ENCODE peak calls at places on chromosomes 3 and 15, in nine cellular contexts. S is stomach, J is transverse colon, H is Panc1, X is sigmoid colon, A is SK-N-SH, V is upper lobe of left lung, G is breast epithelium, F is K562. C is an unnamed sample.
A peak's percentile ranks its signal among the peaks of the same experiment; 100 is the strongest.

GRCh38 chr3:186049001-186049400 is 59.9 kb downstream of the ETV5 start:
- DNase-seq in G (no peak), S (no peak), H (no peak), J (no peak), X (no peak), F (no peak), V (no peak), A (no peak), C (no peak)

GRCh38 chr15:80160570-80161156 is 7.9 kb downstream of the FAH start:
- DNase-seq in F (peak; percentile 91), H (no peak), A (no peak), X (peak; percentile 78), G (peak; percentile 72), S (no peak), V (peak; percentile 94), J (peak; percentile 50), C (no peak)

GRCh38 chr3:136187868-136188267 is 8.3 kb downstream of the MSL2 start:
- DNase-seq in S (no peak), X (no peak), J (no peak), H (no peak), G (no peak), F (no peak), A (no peak), V (no peak), C (no peak)

GRCh38 chr15:77023576-77024272 is 28.8 kb downstream of the PSTPIP1 start:
- DNase-seq in H (no peak), J (no peak), X (no peak), G (no peak), F (no peak), A (no peak), S (no peak), V (no peak), C (no peak)

GRCh38 chr3:107369791-107370190 is 7.4 kb upstream of the CCDC54 start:
- DNase-seq in H (no peak), G (no peak), A (no peak), X (no peak), S (no peak), F (no peak), V (no peak), J (no peak), C (no peak)

GRCh38 chr3:29128004-29128403 is 152.9 kb upstream of the RBMS3 start:
- DNase-seq in F (no peak), A (peak; percentile 7), G (no peak), H (no peak), S (no peak), X (no peak), J (no peak), V (no peak), C (no peak)

GRCh38 chr3:140078343-140078742 is 143.4 kb downstream of the CLSTN2 start:
- DNase-seq in V (no peak), H (no peak), A (no peak), G (no peak), F (no peak), S (no peak), X (no peak), J (no peak), C (no peak)

GRCh38 chr3:21237638-21238037 is 513.4 kb downstream of the ZNF385D start:
- DNase-seq in S (no peak), F (no peak), J (no peak), X (no peak), H (no peak), G (no peak), A (no peak), V (no peak), C (no peak)

GRCh38 chr15:60391722-60392340 is 6.0 kb downstream of the ANXA2 start:
- DNase-seq in H (no peak), X (no peak), J (peak; percentile 21), F (no peak), A (no peak), S (no peak), G (no peak), V (no peak), C (no peak)

GRCh38 chr15:60390231-60390630 is 7.6 kb downstream of the ANXA2 start:
- DNase-seq in G (no peak), X (no peak), J (no peak), S (no peak), V (no peak), F (no peak), A (no peak), H (no peak), C (no peak)

GRCh38 chr15:60387321-60387720 is 10.5 kb downstream of the ANXA2 start:
- DNase-seq in A (no peak), X (no peak), V (no peak), S (no peak), J (no peak), H (no peak), G (no peak), F (no peak), C (no peak)

GRCh38 chr15:60390931-60391501 is 6.8 kb downstream of the ANXA2 start:
- DNase-seq in F (peak; percentile 51), H (no peak), S (peak; percentile 42), G (peak; percentile 54), A (no peak), X (peak; percentile 82), V (peak; percentile 53), J (peak; percentile 70), C (no peak)

DNA sequence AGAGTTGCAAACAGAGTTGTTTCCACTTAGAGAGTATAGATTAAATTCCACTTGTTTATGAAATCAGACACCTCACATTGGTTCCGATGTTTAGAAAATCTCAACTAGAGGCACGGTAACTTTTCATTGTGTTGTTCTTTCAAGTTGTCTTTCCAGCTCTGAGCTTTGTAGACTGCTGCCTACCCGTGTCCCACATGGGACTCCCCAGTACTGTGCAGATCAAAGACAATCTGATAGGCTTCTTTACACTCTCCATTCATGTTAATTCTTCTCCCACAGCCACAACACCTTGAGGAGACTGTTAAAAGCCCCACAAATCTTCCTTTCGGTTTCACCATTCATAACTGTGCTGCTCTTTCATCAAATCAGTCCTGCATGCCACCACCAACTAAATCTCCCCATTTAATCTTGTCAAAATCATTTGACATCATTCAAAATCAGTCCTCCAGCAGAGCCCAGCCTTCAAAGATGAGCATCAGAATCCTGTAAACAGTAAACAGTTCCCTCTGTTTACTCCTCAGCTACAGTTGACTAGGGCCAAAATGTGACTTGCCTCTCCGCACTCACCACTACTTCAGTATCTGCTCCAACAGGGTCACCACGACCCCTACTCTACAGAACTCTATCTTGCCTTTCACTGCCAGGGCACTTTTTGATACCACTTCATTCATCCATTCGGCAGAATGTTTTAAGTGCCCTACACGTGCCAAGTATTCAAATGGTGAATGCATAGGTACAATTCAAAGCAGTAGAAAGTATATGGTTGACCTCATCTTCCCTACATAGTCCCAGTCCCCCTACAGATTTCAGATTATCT is 8.3 kb downstream of the ANXA2 start:
- DNase-seq in G (no peak), V (no peak), A (no peak), X (no peak), F (no peak), H (no peak), J (no peak), S (no peak), C (no peak)
- TF ChIP-seq POLR2AphosphoS5 in G (no peak), V (no peak), A (no peak), X (no peak), F (no peak), H (peak; percentile 74), J (no peak), S (no peak), C (no peak)

DNA sequence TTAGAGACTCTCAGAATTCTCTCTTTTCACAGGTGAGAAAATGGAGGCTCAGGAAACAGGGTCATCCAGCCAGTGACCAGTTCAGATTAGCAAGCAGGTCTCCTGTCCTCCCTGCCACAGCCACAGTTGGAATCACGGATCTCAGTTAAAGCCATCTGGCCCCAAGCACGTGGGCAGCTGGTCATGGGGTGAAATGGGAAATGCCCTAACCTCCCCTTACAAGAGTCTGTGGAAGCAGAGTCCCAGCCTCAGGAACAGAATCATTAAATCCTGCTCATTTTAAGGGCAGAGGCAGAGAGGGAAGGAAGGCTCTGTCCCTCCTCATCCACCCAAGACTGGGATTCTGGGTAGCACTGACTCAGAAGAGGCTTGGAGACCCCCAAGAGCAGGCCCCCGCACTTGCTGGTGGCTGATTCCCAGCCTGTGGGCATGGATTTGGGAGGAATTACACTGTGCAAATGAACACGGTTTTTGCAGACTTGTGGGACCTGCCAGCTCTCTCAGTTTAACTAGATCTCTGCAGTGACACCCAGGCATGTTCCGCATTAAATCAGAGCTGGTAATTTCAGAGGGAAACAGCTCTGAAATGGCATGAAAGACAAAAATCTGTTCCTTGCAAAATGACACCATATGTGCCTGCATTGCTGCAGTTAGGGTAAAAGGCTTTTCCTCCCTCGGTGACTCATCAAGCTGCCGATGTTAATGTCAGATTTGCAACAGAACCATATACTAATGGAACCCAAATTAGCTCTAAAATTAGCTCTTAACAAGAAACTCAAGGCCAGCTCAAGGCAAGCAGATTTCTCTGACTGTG is 89.0 kb downstream of the BDH1 start:
- DNase-seq in H (no peak), A (peak; percentile 78), S (no peak), G (no peak), X (no peak), J (no peak), F (no peak), V (no peak), C (no peak)
- H3K4me1 ChIP-seq in H (peaks cover 26% of the 10 kb centered on the region), A (peaks cover 52% of the 10 kb centered on the region), S (peaks cover 23% of the 10 kb centered on the region), G (peaks cover 5% of the 10 kb centered on the region), X (no peaks in the 10 kb centered on the region), J (peaks cover 10% of the 10 kb centered on the region), F (no peaks in the 10 kb centered on the region), V (no peaks in the 10 kb centered on the region), C (no peaks in the 10 kb centered on the region)

DNA sequence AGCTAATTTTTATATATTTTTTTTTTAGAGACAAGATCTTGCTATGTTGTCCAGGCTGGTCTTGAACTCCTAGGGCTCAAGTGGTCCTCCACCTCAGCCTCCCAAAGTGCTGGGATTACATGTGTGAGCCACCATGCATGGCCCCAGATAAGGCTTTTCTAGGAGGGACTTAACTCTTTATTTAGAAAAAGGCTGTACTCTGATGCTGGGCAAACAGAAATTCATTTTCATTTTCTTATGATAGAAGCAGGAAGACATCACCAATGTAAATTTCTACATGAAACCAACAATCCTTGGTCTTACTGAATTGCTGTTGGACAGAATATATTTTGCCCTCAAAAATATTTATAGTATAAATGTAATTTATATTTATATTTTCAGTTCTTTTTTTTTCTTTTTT is 9.6 kb downstream of the NIPA1 start:
- DNase-seq in J (no peak), H (no peak), A (no peak), S (no peak), X (no peak), G (no peak), V (no peak), F (no peak), C (no peak)
- H3K27ac ChIP-seq in J (peak overlapping the region; percentile 10), H (no peak overlapping the region), A (no peak overlapping the region), S (peak overlapping the region; percentile 34), X (no peak overlapping the region), G (no peak overlapping the region), V (no peak overlapping the region), F (no peak overlapping the region), C (no peak overlapping the region)

DNA sequence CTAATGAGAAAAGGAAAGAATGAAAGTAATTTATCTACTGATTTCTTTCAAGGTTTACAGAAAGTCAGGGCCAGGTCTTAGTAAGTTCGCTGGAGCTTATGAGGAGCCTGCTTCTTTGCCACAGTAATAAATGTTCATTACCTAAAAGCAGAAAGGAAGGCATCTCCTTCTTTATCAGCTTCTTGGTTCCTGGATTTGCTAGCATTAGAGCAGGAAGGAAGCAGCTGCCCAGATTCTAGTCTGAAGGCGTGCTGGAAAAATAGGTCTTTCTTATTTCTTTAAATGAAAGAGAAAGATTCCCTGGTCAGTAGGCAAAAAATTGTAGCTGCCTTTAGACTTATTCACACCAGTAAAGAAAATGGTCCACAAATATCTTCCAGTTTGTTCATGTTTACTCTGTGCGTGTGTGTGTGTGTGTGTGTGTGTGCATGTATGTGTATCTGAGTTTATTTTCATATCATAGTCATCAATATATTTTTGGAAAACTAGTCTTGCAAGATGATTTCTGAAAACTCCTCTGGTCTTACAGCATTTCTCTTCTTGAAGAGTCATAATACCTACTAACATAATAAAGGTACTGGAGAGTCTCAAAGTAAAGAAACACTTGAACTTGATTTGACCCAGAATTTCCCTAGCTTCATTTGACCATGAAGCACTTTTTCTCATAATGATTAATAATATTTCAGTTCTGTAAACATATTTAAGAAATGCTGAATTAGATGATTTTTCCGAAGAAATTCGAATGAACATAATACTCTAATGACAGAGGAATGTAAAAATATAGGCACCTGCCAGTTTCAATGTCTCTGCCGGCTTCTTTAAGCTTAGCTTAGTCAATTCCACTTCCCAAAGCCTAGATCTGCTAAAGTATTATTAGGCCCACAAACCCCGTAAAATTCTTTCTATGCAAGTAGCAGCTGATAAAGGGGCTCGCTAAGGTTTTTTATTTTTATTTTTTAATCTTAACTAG is 255.2 kb upstream of the ZPLD1 start:
- DNase-seq in G (no peak), S (no peak), V (no peak), A (no peak), H (no peak), F (no peak), X (no peak), J (no peak), C (no peak)
- TF ChIP-seq POLR2AphosphoS5 in G (no peak), S (no peak), V (no peak), A (no peak), H (no peak), F (no peak), X (no peak), J (no peak), C (no peak)